ENCODE peak calls at places on chromosomes 7 and 10, in five cellular contexts. V, F, B, J and U are unnamed samples.

GRCh38 chr7:89623018-89623672 is 531.1 kb upstream of the STEAP1 start:
- DNase-seq in V (peak; percentile 59), F (no peak), B (no peak), J (peak; percentile 36), U (no peak)

GRCh38 chr7:128136215-128136597 is 104.9 kb upstream of the LEP start:
- DNase-seq in V (peak; percentile 67), F (no peak), B (no peak), J (no peak), U (no peak)

GRCh38 chr10:20970708-20971107 is 73.6 kb upstream of the NEBL start:
- DNase-seq in V (no peak), F (no peak), B (no peak), J (no peak), U (no peak)

GRCh38 chr7:112508404-112508803 is 27.6 kb downstream of the LSMEM1 start:
- DNase-seq in V (no peak), F (no peak), B (no peak), J (no peak), U (no peak)

GRCh38 chr7:158140538-158141220 is 446.9 kb downstream of the PTPRN2 start:
- DNase-seq in V (no peak), F (no peak), B (no peak), J (no peak), U (peak; percentile 74)

GRCh38 chr7:37495574-37496184 is 47.0 kb upstream of the ELMO1 start:
- DNase-seq in V (peak; percentile 43), F (no peak), B (no peak), J (peak; percentile 33), U (no peak)

GRCh38 chr7:3835102-3835501 is 534.0 kb downstream of the SDK1 start:
- DNase-seq in V (no peak), F (no peak), B (no peak), J (no peak), U (no peak)

GRCh38 chr7:30436518-30436917 is 42.1 kb downstream of the NOD1 start:
- DNase-seq in V (no peak), F (no peak), B (no peak), J (no peak), U (no peak)

GRCh38 chr7:46775776-46776175 is 806.1 kb downstream of the TNS3 start:
- DNase-seq in V (no peak), F (no peak), B (no peak), J (no peak), U (no peak)

GRCh38 chr10:122140941-122141623 is 130.0 kb upstream of the BTBD16 start:
- DNase-seq in V (no peak), F (peak; percentile 78), B (peak; percentile 98), J (peak; percentile 98), U (no peak)
- TF ChIP-seq CTCF in V (no peak), F (no peak), B (no peak), J (no peak), U (peak; percentile 22)

DNA sequence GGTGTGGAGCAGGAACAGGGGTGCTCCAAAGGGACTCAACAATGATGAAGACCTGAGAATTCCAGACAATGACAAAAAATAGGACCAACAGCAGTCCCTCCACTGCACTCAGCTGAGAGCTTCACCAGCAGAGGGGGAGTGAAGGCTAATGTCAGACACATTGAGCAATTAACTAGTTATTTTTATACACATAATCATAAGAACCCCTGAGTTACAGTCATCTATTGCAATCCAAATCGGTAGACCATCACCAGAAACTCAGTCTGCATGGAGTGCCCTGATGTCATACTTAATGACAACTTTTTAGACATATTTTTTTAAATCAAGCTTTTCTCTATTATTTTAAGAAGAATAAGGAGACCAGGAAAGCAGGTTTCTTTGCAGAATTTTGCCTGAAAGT is 30.6 kb upstream of the IKZF1 start:
- DNase-seq in V (no peak), F (no peak), B (no peak), J (no peak), U (no peak)
- H3K4me3 ChIP-seq in V (no peak overlapping the region), F (no peak overlapping the region), B (no peak overlapping the region), J (no peak overlapping the region), U (no peak overlapping the region)

GRCh38 chr10:127577376-127577775 is 28.3 kb downstream of the NPS start:
- DNase-seq in V (no peak), F (no peak), B (no peak), J (no peak), U (no peak)
- TF ChIP-seq CTCF in V (peak; percentile 35), F (peak; percentile 17), B (no peak), J (peak; percentile 44), U (no peak)

DNA sequence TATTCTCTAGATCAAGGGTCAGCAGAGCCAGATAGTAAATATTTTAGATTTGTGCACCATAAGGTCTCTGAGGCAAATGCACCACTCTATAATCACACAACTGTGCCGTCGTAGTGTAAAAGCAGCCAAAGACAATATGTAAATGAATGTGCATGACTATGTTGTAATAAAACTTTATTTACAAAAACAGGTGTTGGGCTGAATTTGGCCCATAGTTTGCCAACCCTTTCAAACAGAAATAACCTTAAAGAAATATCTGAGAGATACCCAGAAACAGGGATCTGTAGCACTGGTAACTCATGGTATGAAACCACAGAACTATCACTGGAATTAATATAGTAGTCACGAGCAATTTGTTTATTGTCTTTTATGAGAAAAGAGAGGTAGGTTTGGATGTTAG is 86.0 kb downstream of the ARID5B start:
- DNase-seq in V (no peak), F (no peak), B (no peak), J (no peak), U (no peak)
- H3K4me3 ChIP-seq in V (no peak overlapping the region), F (no peak overlapping the region), B (no peak overlapping the region), J (no peak overlapping the region), U (no peak overlapping the region)

GRCh38 chr10:37643187-37643586 is 214.2 kb downstream of the ZNF248 start:
- DNase-seq in V (no peak), F (no peak), B (no peak), J (no peak), U (no peak)
- TF ChIP-seq CTCF in V (no peak), F (no peak), B (no peak), J (no peak), U (no peak)